ENCODE peak calls at places on chromosomes 12 and 14, in ten cellular contexts. One of them, this sample, is unnamed.

GRCh38 chr14:92670967-92671366 is 77.5 kb downstream of the LGMN start:
- DNase-seq in BE2C: no peak
- DNase-seq in neuronal stem cell: no peak
- DNase-seq in CD8-positive, alpha-beta T cell: no peak
- DNase-seq in neural progenitor cell: no peak
- DNase-seq in left lung: no peak
- DNase-seq in mesenchymal stem cell: no peak
- DNase-seq in choroid plexus epithelial cell: peak; percentile 44
- DNase-seq in mucosa of descending colon: no peak
- DNase-seq in esophagus muscularis mucosa: no peak
- DNase-seq in this sample: no peak

GRCh38 chr12:6828671-6829531 is 694 bp downstream of the P3H3 start:
- DNase-seq in BE2C: no peak
- DNase-seq in neuronal stem cell: no peak
- DNase-seq in CD8-positive, alpha-beta T cell: no peak
- DNase-seq in neural progenitor cell: peak; percentile 72
- DNase-seq in left lung: peak; percentile 32
- DNase-seq in mesenchymal stem cell: no peak
- DNase-seq in choroid plexus epithelial cell: peak; percentile 71
- DNase-seq in mucosa of descending colon: peak; percentile 65
- DNase-seq in esophagus muscularis mucosa: no peak
- DNase-seq in this sample: peak; percentile 74

GRCh38 chr12:3988519-3989217 is 115.5 kb upstream of the PARP11 start:
- DNase-seq in BE2C: no peak
- DNase-seq in neuronal stem cell: no peak
- DNase-seq in CD8-positive, alpha-beta T cell: no peak
- DNase-seq in neural progenitor cell: no peak
- DNase-seq in left lung: no peak
- DNase-seq in mesenchymal stem cell: no peak
- DNase-seq in choroid plexus epithelial cell: no peak
- DNase-seq in mucosa of descending colon: no peak
- DNase-seq in esophagus muscularis mucosa: no peak
- DNase-seq in this sample: no peak

GRCh38 chr14:75489480-75489837 is 32.8 kb upstream of the BATF start:
- DNase-seq in BE2C: no peak
- DNase-seq in neuronal stem cell: no peak
- DNase-seq in CD8-positive, alpha-beta T cell: no peak
- DNase-seq in neural progenitor cell: no peak
- DNase-seq in left lung: no peak
- DNase-seq in mesenchymal stem cell: no peak
- DNase-seq in choroid plexus epithelial cell: no peak
- DNase-seq in mucosa of descending colon: no peak
- DNase-seq in esophagus muscularis mucosa: peak; percentile 34
- DNase-seq in this sample: no peak

GRCh38 chr12:89477633-89478279 is 46.8 kb downstream of the GALNT4 start:
- DNase-seq in BE2C: no peak
- DNase-seq in neuronal stem cell: no peak
- DNase-seq in CD8-positive, alpha-beta T cell: no peak
- DNase-seq in neural progenitor cell: no peak
- DNase-seq in left lung: no peak
- DNase-seq in mesenchymal stem cell: no peak
- DNase-seq in choroid plexus epithelial cell: no peak
- DNase-seq in mucosa of descending colon: no peak
- DNase-seq in esophagus muscularis mucosa: no peak
- DNase-seq in this sample: no peak

GRCh38 chr14:54785111-54785777 is 117.4 kb downstream of the GCH1 start:
- DNase-seq in BE2C: no peak
- DNase-seq in neuronal stem cell: no peak
- DNase-seq in CD8-positive, alpha-beta T cell: no peak
- DNase-seq in neural progenitor cell: no peak
- DNase-seq in left lung: no peak
- DNase-seq in mesenchymal stem cell: no peak
- DNase-seq in choroid plexus epithelial cell: no peak
- DNase-seq in mucosa of descending colon: no peak
- DNase-seq in esophagus muscularis mucosa: no peak
- DNase-seq in this sample: no peak

GRCh38 chr14:91669867-91670266 is 62.0 kb downstream of the CATSPERB start:
- DNase-seq in BE2C: no peak
- DNase-seq in neuronal stem cell: no peak
- DNase-seq in CD8-positive, alpha-beta T cell: no peak
- DNase-seq in neural progenitor cell: no peak
- DNase-seq in left lung: no peak
- DNase-seq in mesenchymal stem cell: no peak
- DNase-seq in choroid plexus epithelial cell: no peak
- DNase-seq in mucosa of descending colon: no peak
- DNase-seq in esophagus muscularis mucosa: no peak
- DNase-seq in this sample: no peak

GRCh38 chr12:124423683-124424515 is 129.0 kb downstream of the RFLNA start:
- DNase-seq in BE2C: no peak
- DNase-seq in neuronal stem cell: no peak
- DNase-seq in CD8-positive, alpha-beta T cell: no peak
- DNase-seq in neural progenitor cell: no peak
- DNase-seq in left lung: no peak
- DNase-seq in mesenchymal stem cell: no peak
- DNase-seq in choroid plexus epithelial cell: no peak
- DNase-seq in mucosa of descending colon: no peak
- DNase-seq in esophagus muscularis mucosa: no peak
- DNase-seq in this sample: no peak

GRCh38 chr12:89664441-89664840 is 44.2 kb downstream of the ATP2B1 start:
- DNase-seq in BE2C: no peak
- DNase-seq in neuronal stem cell: no peak
- DNase-seq in CD8-positive, alpha-beta T cell: no peak
- DNase-seq in neural progenitor cell: no peak
- DNase-seq in left lung: no peak
- DNase-seq in mesenchymal stem cell: no peak
- DNase-seq in choroid plexus epithelial cell: no peak
- DNase-seq in mucosa of descending colon: no peak
- DNase-seq in esophagus muscularis mucosa: no peak
- DNase-seq in this sample: no peak

GRCh38 chr12:124609041-124609984 is 41.9 kb upstream of the NCOR2 start:
- DNase-seq in BE2C: peak; percentile 56
- DNase-seq in neuronal stem cell: no peak
- DNase-seq in CD8-positive, alpha-beta T cell: peak; percentile 77
- DNase-seq in neural progenitor cell: no peak
- DNase-seq in left lung: peak; percentile 90
- DNase-seq in mesenchymal stem cell: peak; percentile 18
- DNase-seq in choroid plexus epithelial cell: peak; percentile 81
- DNase-seq in mucosa of descending colon: peak; percentile 98
- DNase-seq in esophagus muscularis mucosa: no peak
- DNase-seq in this sample: peak; percentile 95

GRCh38 chr12:62604856-62605255 is 138.2 kb downstream of the MON2 start:
- DNase-seq in BE2C: no peak
- DNase-seq in neuronal stem cell: no peak
- DNase-seq in CD8-positive, alpha-beta T cell: no peak
- DNase-seq in neural progenitor cell: no peak
- DNase-seq in left lung: no peak
- DNase-seq in mesenchymal stem cell: peak; percentile 42
- DNase-seq in choroid plexus epithelial cell: peak; percentile 49
- DNase-seq in mucosa of descending colon: no peak
- DNase-seq in esophagus muscularis mucosa: no peak
- DNase-seq in this sample: no peak

GRCh38 chr14:23183479-23183878 is at the start of gene SLC7A8:
- DNase-seq in BE2C: no peak
- DNase-seq in neuronal stem cell: no peak
- DNase-seq in CD8-positive, alpha-beta T cell: no peak
- DNase-seq in neural progenitor cell: peak; percentile 85
- DNase-seq in left lung: peak; percentile 69
- DNase-seq in mesenchymal stem cell: no peak
- DNase-seq in choroid plexus epithelial cell: no peak
- DNase-seq in mucosa of descending colon: no peak
- DNase-seq in esophagus muscularis mucosa: no peak
- DNase-seq in this sample: no peak

GRCh38 chr14:23181453-23181852 is 2.0 kb downstream of the SLC7A8 start:
- DNase-seq in BE2C: no peak
- DNase-seq in neuronal stem cell: no peak
- DNase-seq in CD8-positive, alpha-beta T cell: no peak
- DNase-seq in neural progenitor cell: no peak
- DNase-seq in left lung: no peak
- DNase-seq in mesenchymal stem cell: no peak
- DNase-seq in choroid plexus epithelial cell: no peak
- DNase-seq in mucosa of descending colon: no peak
- DNase-seq in esophagus muscularis mucosa: no peak
- DNase-seq in this sample: no peak

GRCh38 chr14:23182372-23183014 is 967 bp downstream of the SLC7A8 start:
- DNase-seq in BE2C: no peak
- DNase-seq in neuronal stem cell: no peak
- DNase-seq in CD8-positive, alpha-beta T cell: no peak
- DNase-seq in neural progenitor cell: peak; percentile 88
- DNase-seq in left lung: peak; percentile 73
- DNase-seq in mesenchymal stem cell: no peak
- DNase-seq in choroid plexus epithelial cell: no peak
- DNase-seq in mucosa of descending colon: peak; percentile 69
- DNase-seq in esophagus muscularis mucosa: no peak
- DNase-seq in this sample: no peak

GRCh38 chr14:23183076-23183475 is 384 bp downstream of the SLC7A8 start:
- DNase-seq in BE2C: no peak
- DNase-seq in neuronal stem cell: no peak
- DNase-seq in CD8-positive, alpha-beta T cell: no peak
- DNase-seq in neural progenitor cell: no peak
- DNase-seq in left lung: no peak
- DNase-seq in mesenchymal stem cell: no peak
- DNase-seq in choroid plexus epithelial cell: no peak
- DNase-seq in mucosa of descending colon: no peak
- DNase-seq in esophagus muscularis mucosa: no peak
- DNase-seq in this sample: no peak

GRCh38 chr14:23181946-23182345 is 1.5 kb downstream of the SLC7A8 start:
- DNase-seq in BE2C: no peak
- DNase-seq in neuronal stem cell: no peak
- DNase-seq in CD8-positive, alpha-beta T cell: no peak
- DNase-seq in neural progenitor cell: peak; percentile 27
- DNase-seq in left lung: no peak
- DNase-seq in mesenchymal stem cell: no peak
- DNase-seq in choroid plexus epithelial cell: no peak
- DNase-seq in mucosa of descending colon: no peak
- DNase-seq in esophagus muscularis mucosa: no peak
- DNase-seq in this sample: no peak
- H3K4me3 ChIP-seq in BE2C: no peak overlapping the region
- H3K4me3 ChIP-seq in neuronal stem cell: peak overlapping the region; percentile 84
- H3K4me3 ChIP-seq in CD8-positive, alpha-beta T cell: peak overlapping the region; percentile 83
- H3K4me3 ChIP-seq in neural progenitor cell: peak overlapping the region; percentile 79
- H3K4me3 ChIP-seq in left lung: peak overlapping the region; percentile 51
- H3K4me3 ChIP-seq in mesenchymal stem cell: peak overlapping the region; percentile 81
- H3K4me3 ChIP-seq in choroid plexus epithelial cell: no peak overlapping the region
- H3K4me3 ChIP-seq in mucosa of descending colon: no peak overlapping the region
- H3K4me3 ChIP-seq in esophagus muscularis mucosa: peak overlapping the region; percentile 54
- H3K4me3 ChIP-seq in this sample: peak overlapping the region; percentile 43

GRCh38 chr14:70887207-70888150 is 19.8 kb upstream of the PCNX1 start:
- DNase-seq in BE2C: no peak
- DNase-seq in neuronal stem cell: no peak
- DNase-seq in CD8-positive, alpha-beta T cell: no peak
- DNase-seq in neural progenitor cell: no peak
- DNase-seq in left lung: no peak
- DNase-seq in mesenchymal stem cell: peak; percentile 99
- DNase-seq in choroid plexus epithelial cell: peak; percentile 95
- DNase-seq in mucosa of descending colon: no peak
- DNase-seq in esophagus muscularis mucosa: no peak
- DNase-seq in this sample: no peak
- H3K4me3 ChIP-seq in BE2C: no peak overlapping the region
- H3K4me3 ChIP-seq in neuronal stem cell: no peak overlapping the region
- H3K4me3 ChIP-seq in CD8-positive, alpha-beta T cell: no peak overlapping the region
- H3K4me3 ChIP-seq in neural progenitor cell: no peak overlapping the region
- H3K4me3 ChIP-seq in left lung: peak overlapping the region; percentile 6
- H3K4me3 ChIP-seq in mesenchymal stem cell: peak overlapping the region; percentile 57
- H3K4me3 ChIP-seq in choroid plexus epithelial cell: no peak overlapping the region
- H3K4me3 ChIP-seq in mucosa of descending colon: no peak overlapping the region
- H3K4me3 ChIP-seq in esophagus muscularis mucosa: no peak overlapping the region
- H3K4me3 ChIP-seq in this sample: no peak overlapping the region

GRCh38 chr12:51218607-51219161 is 822 bp upstream of the POU6F1 start:
- DNase-seq in BE2C: peak; percentile 38
- DNase-seq in neuronal stem cell: no peak
- DNase-seq in CD8-positive, alpha-beta T cell: no peak
- DNase-seq in neural progenitor cell: peak; percentile 21
- DNase-seq in left lung: no peak
- DNase-seq in mesenchymal stem cell: no peak
- DNase-seq in choroid plexus epithelial cell: no peak
- DNase-seq in mucosa of descending colon: no peak
- DNase-seq in esophagus muscularis mucosa: no peak
- DNase-seq in this sample: no peak

GRCh38 chr12:51217968-51218606 is at the start of gene POU6F1:
- DNase-seq in BE2C: peak; percentile 85
- DNase-seq in neuronal stem cell: peak; percentile 68
- DNase-seq in CD8-positive, alpha-beta T cell: peak; percentile 36
- DNase-seq in neural progenitor cell: peak; percentile 87
- DNase-seq in left lung: peak; percentile 74
- DNase-seq in mesenchymal stem cell: peak; percentile 90
- DNase-seq in choroid plexus epithelial cell: peak; percentile 79
- DNase-seq in mucosa of descending colon: peak; percentile 80
- DNase-seq in esophagus muscularis mucosa: peak; percentile 93
- DNase-seq in this sample: peak; percentile 54

GRCh38 chr12:51216652-51217051 is 1.2 kb downstream of the POU6F1 start:
- DNase-seq in BE2C: no peak
- DNase-seq in neuronal stem cell: no peak
- DNase-seq in CD8-positive, alpha-beta T cell: no peak
- DNase-seq in neural progenitor cell: peak; percentile 31
- DNase-seq in left lung: no peak
- DNase-seq in mesenchymal stem cell: no peak
- DNase-seq in choroid plexus epithelial cell: no peak
- DNase-seq in mucosa of descending colon: no peak
- DNase-seq in esophagus muscularis mucosa: no peak
- DNase-seq in this sample: no peak

GRCh38 chr12:51219345-51219744 is 1.5 kb upstream of the POU6F1 start:
- DNase-seq in BE2C: no peak
- DNase-seq in neuronal stem cell: no peak
- DNase-seq in CD8-positive, alpha-beta T cell: no peak
- DNase-seq in neural progenitor cell: no peak
- DNase-seq in left lung: no peak
- DNase-seq in mesenchymal stem cell: no peak
- DNase-seq in choroid plexus epithelial cell: no peak
- DNase-seq in mucosa of descending colon: no peak
- DNase-seq in esophagus muscularis mucosa: no peak
- DNase-seq in this sample: no peak

GRCh38 chr12:51217133-51217967 is 512 bp downstream of the POU6F1 start:
- DNase-seq in BE2C: peak; percentile 59
- DNase-seq in neuronal stem cell: peak; percentile 31
- DNase-seq in CD8-positive, alpha-beta T cell: no peak
- DNase-seq in neural progenitor cell: peak; percentile 69
- DNase-seq in left lung: peak; percentile 62
- DNase-seq in mesenchymal stem cell: peak; percentile 44
- DNase-seq in choroid plexus epithelial cell: peak; percentile 26
- DNase-seq in mucosa of descending colon: peak; percentile 82
- DNase-seq in esophagus muscularis mucosa: peak; percentile 94
- DNase-seq in this sample: peak; percentile 54
- H3K4me3 ChIP-seq in BE2C: peak overlapping the region; percentile 76
- H3K4me3 ChIP-seq in neuronal stem cell: peak overlapping the region; percentile 83
- H3K4me3 ChIP-seq in CD8-positive, alpha-beta T cell: peak overlapping the region; percentile 96
- H3K4me3 ChIP-seq in neural progenitor cell: peak overlapping the region; percentile 84
- H3K4me3 ChIP-seq in left lung: peak overlapping the region; percentile 77
- H3K4me3 ChIP-seq in mesenchymal stem cell: peak overlapping the region; percentile 92
- H3K4me3 ChIP-seq in choroid plexus epithelial cell: peak overlapping the region; percentile 84
- H3K4me3 ChIP-seq in mucosa of descending colon: peak overlapping the region; percentile 40
- H3K4me3 ChIP-seq in esophagus muscularis mucosa: peak overlapping the region; percentile 80
- H3K4me3 ChIP-seq in this sample: peak overlapping the region; percentile 80

DNA sequence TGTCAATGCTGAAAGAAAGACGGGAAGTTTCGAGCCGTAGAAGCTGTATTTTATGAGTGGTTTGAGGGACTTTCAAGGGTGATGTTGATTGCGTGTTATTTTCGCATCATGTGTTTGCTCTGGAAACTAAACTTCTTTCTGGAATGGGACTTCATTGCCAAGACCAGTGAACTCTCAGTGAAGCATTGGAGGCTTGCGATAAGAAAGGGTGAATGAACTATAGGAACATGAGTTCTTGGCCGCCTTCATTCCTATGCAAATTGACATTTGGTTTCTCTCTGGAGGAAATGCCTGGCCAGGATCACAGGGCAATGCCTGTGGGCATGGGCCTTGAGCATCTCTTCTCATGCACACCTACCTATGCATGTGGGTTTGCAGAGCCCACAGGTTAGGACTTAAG is 372.7 kb downstream of the GLT1D1 start:
- DNase-seq in BE2C: no peak
- DNase-seq in neuronal stem cell: no peak
- DNase-seq in CD8-positive, alpha-beta T cell: no peak
- DNase-seq in neural progenitor cell: no peak
- DNase-seq in left lung: no peak
- DNase-seq in mesenchymal stem cell: no peak
- DNase-seq in choroid plexus epithelial cell: no peak
- DNase-seq in mucosa of descending colon: no peak
- DNase-seq in esophagus muscularis mucosa: no peak
- DNase-seq in this sample: no peak
- H3K4me3 ChIP-seq in BE2C: no peak overlapping the region
- H3K4me3 ChIP-seq in neuronal stem cell: no peak overlapping the region
- H3K4me3 ChIP-seq in CD8-positive, alpha-beta T cell: no peak overlapping the region
- H3K4me3 ChIP-seq in neural progenitor cell: no peak overlapping the region
- H3K4me3 ChIP-seq in left lung: no peak overlapping the region
- H3K4me3 ChIP-seq in mesenchymal stem cell: no peak overlapping the region
- H3K4me3 ChIP-seq in choroid plexus epithelial cell: no peak overlapping the region
- H3K4me3 ChIP-seq in mucosa of descending colon: no peak overlapping the region
- H3K4me3 ChIP-seq in esophagus muscularis mucosa: no peak overlapping the region
- H3K4me3 ChIP-seq in this sample: no peak overlapping the region

This sample was measured in RWPE2.